ENCODE peak calls at places on chromosome 17, in seven cellular contexts. H, C, V, L, K, R and Z are unnamed samples.

GRCh38 chr17:42853968-42854790 is 3.2 kb downstream of the AOC3 start:
- DNase-seq in H (no peak), C (no peak), V (no peak), L (no peak), K (no peak), R (no peak), Z (no peak)

GRCh38 chr17:6660765-6661463 is 9.4 kb downstream of the C17orf100 start:
- DNase-seq in H (peak), C (no peak), V (no peak), L (no peak), K (no peak), R (peak), Z (no peak)

GRCh38 chr17:46978489-46979022 is 497 bp downstream of the RPRML start:
- DNase-seq in H (peak), C (no peak), V (no peak), L (no peak), K (no peak), R (peak), Z (peak)

GRCh38 chr17:16287563-16288027 is 65.7 kb downstream of the CENPV start:
- DNase-seq in H (peak), C (no peak), V (peak), L (peak), K (peak), R (no peak), Z (no peak)

GRCh38 chr17:82734987-82735866 is at the start of gene FN3K:
- DNase-seq in H (no peak), C (peak), V (peak), L (no peak), K (peak), R (peak), Z (no peak)

GRCh38 chr17:6994118-6994598 is 1.7 kb upstream of the ALOX12 start:
- DNase-seq in H (no peak), C (no peak), V (no peak), L (no peak), K (no peak), R (no peak), Z (no peak)

GRCh38 chr17:73541111-73541510 is 103.1 kb downstream of the SDK2 start:
- DNase-seq in H (no peak), C (no peak), V (no peak), L (no peak), K (no peak), R (no peak), Z (no peak)

GRCh38 chr17:74235040-74235581 is 21.7 kb downstream of the TTYH2 start:
- DNase-seq in H (no peak), C (no peak), V (no peak), L (no peak), K (no peak), R (no peak), Z (no peak)

GRCh38 chr17:34974794-34975428 is 5.4 kb upstream of the LIG3 start:
- DNase-seq in H (no peak), C (no peak), V (no peak), L (no peak), K (no peak), R (no peak), Z (no peak)

GRCh38 chr17:28270926-28271325 is 48.1 kb upstream of the TMEM97 start:
- DNase-seq in H (no peak), C (no peak), V (no peak), L (no peak), K (no peak), R (no peak), Z (no peak)

GRCh38 chr17:9509236-9509813 is 66.3 kb downstream of the STX8 start:
- DNase-seq in H (no peak), C (no peak), V (no peak), L (no peak), K (no peak), R (no peak), Z (no peak)

GRCh38 chr17:65690626-65691310 is 129.3 kb upstream of the AXIN2 start:
- DNase-seq in H (peak), C (no peak), V (no peak), L (no peak), K (no peak), R (peak), Z (no peak)

GRCh38 chr17:75842411-75842810 is 1.8 kb downstream of the UNC13D start:
- DNase-seq in H (no peak), C (no peak), V (no peak), L (no peak), K (no peak), R (no peak), Z (no peak)

GRCh38 chr17:37717627-37718382 is 27.1 kb downstream of the HNF1B start:
- DNase-seq in H (no peak), C (peak), V (no peak), L (no peak), K (peak), R (no peak), Z (no peak)

GRCh38 chr17:57955183-57955952 is at the start of gene CUEDC1:
- DNase-seq in H (peak), C (peak), V (peak), L (no peak), K (peak), R (peak), Z (peak)
- TF ChIP-seq CTCF in H (peak), C (no peak), V (peak), L (peak), K (peak), R (peak), Z (no peak)

DNA sequence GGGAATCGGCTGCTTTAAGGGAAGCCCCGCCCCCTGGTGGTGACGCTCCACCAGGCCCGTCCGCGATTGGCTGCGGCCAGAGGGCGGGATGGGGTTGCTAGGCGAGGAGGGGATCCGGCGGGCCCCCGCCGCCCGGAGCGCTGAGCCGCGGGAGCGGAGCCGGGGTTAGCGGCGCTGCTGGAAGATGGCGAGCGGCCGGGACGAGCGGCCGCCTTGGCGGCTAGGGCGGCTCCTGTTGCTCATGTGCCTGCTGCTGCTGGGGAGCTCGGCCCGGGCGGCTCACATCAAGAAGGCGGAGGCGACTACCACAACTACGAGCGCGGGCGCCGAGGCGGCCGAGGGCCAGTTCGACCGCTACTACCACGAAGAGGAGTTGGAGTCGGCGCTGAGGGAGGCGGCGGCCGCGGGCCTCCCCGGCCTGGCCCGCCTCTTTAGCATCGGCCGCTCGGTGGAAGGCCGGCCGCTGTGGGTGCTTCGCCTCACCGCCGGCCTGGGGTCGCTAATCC is at the start of gene CPD:
- DNase-seq in H (peak), C (peak), V (peak), L (peak), K (peak), R (peak), Z (peak)
- TF ChIP-seq CTCF in H (no peak), C (no peak), V (no peak), L (no peak), K (no peak), R (no peak), Z (no peak)

GRCh38 chr17:61486135-61487120 is 34.2 kb downstream of the TBX4 start:
- DNase-seq in H (no peak), C (no peak), V (no peak), L (no peak), K (no peak), R (peak), Z (no peak)
- TF ChIP-seq CTCF in H (no peak), C (no peak), V (no peak), L (no peak), K (no peak), R (peak), Z (no peak)

GRCh38 chr17:55750750-55751641 is at the start of gene PCTP:
- DNase-seq in H (peak), C (peak), V (peak), L (peak), K (peak), R (peak), Z (peak)

GRCh38 chr17:55746466-55746865 is 4.4 kb upstream of the PCTP start:
- DNase-seq in H (no peak), C (no peak), V (no peak), L (no peak), K (no peak), R (no peak), Z (no peak)

GRCh38 chr17:55747209-55747608 is 3.6 kb upstream of the PCTP start:
- DNase-seq in H (no peak), C (no peak), V (no peak), L (no peak), K (no peak), R (no peak), Z (no peak)

GRCh38 chr17:55751720-55752250 is 934 bp downstream of the PCTP start:
- DNase-seq in H (no peak), C (no peak), V (no peak), L (no peak), K (no peak), R (peak), Z (no peak)

DNA sequence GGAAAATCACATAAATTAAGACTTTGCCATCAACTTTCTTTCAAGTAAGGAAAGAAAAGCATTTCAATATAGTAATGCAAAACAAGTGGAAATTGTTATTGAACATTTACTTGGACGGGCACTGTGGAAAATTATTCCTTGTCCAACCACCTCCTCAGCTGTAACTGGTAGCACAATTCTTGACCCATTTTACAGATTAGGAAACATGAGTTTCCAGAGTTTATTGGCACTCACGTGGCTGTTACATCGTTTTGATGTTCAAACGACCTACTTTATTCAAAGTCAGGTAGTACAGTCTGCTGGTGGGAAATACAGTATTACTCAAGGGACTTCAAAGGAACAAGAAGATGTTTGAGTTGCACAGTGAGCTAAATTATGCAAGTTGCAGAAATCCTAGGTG is 866 bp upstream of the PCTP start:
- DNase-seq in H (no peak), C (no peak), V (no peak), L (no peak), K (no peak), R (no peak), Z (no peak)
- TF ChIP-seq CTCF in H (no peak), C (no peak), V (no peak), L (no peak), K (no peak), R (no peak), Z (no peak)